ENCODE peak calls at places on chromosomes 1 and 21, in four cellular contexts. One of them, this sample, is unnamed.

GRCh38 chr1:7613106-7613850 is 157.8 kb upstream of the VAMP3 start:
- DNase-seq in HCT116: no peak
- DNase-seq in K562: no peak
- DNase-seq in HepG2: no peak
- DNase-seq in this sample: no peak

GRCh38 chr1:118326960-118327629 is 142.1 kb upstream of the SPAG17 start:
- DNase-seq in K562: no peak
- DNase-seq in HCT116: no peak
- DNase-seq in HepG2: no peak
- DNase-seq in this sample: no peak

GRCh38 chr1:193083365-193084088 is 21.7 kb downstream of the GLRX2 start:
- DNase-seq in K562: no peak
- DNase-seq in HepG2: no peak
- DNase-seq in HCT116: no peak
- DNase-seq in this sample: no peak

GRCh38 chr1:94438692-94439276 is 20.6 kb downstream of the ABCD3 start:
- DNase-seq in HCT116: no peak
- DNase-seq in K562: no peak
- DNase-seq in HepG2: peak
- DNase-seq in this sample: no peak

GRCh38 chr1:223747838-223748335 is 35.5 kb downstream of the CAPN2 start:
- DNase-seq in HCT116: no peak
- DNase-seq in K562: no peak
- DNase-seq in HepG2: no peak
- DNase-seq in this sample: no peak

GRCh38 chr1:3821004-3821933 is 25.0 kb upstream of the LRRC47 start:
- DNase-seq in HCT116: no peak
- DNase-seq in K562: no peak
- DNase-seq in HepG2: no peak
- DNase-seq in this sample: no peak

GRCh38 chr21:16133248-16133647 is 403.5 kb downstream of the USP25 start:
- DNase-seq in HepG2: no peak
- DNase-seq in HCT116: no peak
- DNase-seq in K562: no peak
- DNase-seq in this sample: no peak

GRCh38 chr1:107974090-107974489 is 9.1 kb upstream of the VAV3 start:
- DNase-seq in HepG2: no peak
- DNase-seq in HCT116: no peak
- DNase-seq in K562: no peak
- DNase-seq in this sample: no peak

GRCh38 chr1:2643414-2644077 is 10.7 kb upstream of the MMEL1 start:
- DNase-seq in HepG2: no peak
- DNase-seq in K562: no peak
- DNase-seq in HCT116: no peak
- DNase-seq in this sample: no peak

GRCh38 chr1:235014756-235015155 is 113.9 kb downstream of the TOMM20 start:
- DNase-seq in HCT116: no peak
- DNase-seq in K562: no peak
- DNase-seq in HepG2: no peak
- DNase-seq in this sample: no peak
- TF ChIP-seq TCF7L2 in HCT116: no peak
- TF ChIP-seq TCF7L2 in K562: no peak
- TF ChIP-seq TCF7L2 in HepG2: no peak
- TF ChIP-seq TCF7L2 in this sample: no peak

DNA sequence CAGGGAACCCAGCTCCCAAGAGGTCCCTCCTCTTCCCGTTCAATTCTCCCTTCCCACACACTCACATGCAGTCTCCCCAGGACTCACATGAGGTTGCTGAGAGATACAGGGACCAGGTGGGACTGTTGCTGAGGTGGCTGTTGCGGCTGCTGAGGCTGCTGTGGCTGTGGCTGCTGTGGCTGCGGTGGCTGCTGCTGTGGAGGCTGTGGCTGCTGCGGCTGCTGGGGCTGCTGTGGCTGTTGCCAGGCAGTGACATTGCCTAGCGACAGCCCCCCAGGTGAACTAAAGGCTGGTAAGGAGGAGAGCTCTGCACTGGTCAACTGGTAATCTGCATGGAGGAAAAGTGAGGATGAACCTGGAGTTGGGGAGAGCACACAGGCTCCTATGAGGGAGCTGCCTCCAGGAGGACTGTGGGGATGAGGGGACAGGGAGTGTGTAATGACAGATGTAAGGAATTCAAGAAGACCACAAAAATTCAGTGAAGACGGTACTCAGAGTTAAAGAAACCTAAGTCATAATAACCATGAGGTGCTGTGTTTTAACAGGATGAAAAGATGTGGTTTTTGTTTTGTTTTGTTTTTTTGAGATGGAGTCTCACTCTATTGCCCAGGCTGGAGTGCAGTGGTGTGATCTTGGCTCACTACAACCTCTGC is 31.8 kb downstream of the MEF2D start:
- DNase-seq in K562: no peak
- DNase-seq in HepG2: no peak
- DNase-seq in HCT116: no peak
- DNase-seq in this sample: no peak
- H3K27ac ChIP-seq in K562: no peak
- H3K27ac ChIP-seq in HepG2: no peak
- H3K27ac ChIP-seq in HCT116: no peak
- H3K27ac ChIP-seq in this sample: no peak

DNA sequence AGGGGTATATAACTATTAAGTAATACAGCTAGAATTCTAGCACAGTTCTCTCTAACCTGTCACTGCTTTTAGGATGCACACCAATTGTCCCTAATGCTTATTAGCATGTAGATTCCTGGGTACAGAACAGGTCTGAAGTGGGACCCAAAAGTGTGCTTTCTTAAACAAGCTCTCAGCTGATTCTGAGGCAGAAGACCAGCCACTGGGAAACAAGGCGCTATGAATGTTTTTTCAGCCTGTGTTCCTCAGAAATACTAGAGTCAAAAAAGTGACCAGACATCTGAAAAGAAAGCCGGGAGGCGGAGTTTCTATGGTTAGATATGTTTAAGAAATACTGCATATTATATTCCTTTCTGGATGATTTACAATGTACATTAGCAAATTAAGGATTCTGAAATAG is 1.8 kb downstream of the PEF1 start:
- DNase-seq in HepG2: no peak
- DNase-seq in HCT116: no peak
- DNase-seq in K562: no peak
- DNase-seq in this sample: no peak
- H3K4me3 ChIP-seq in HepG2: no peak
- H3K4me3 ChIP-seq in HCT116: no peak
- H3K4me3 ChIP-seq in K562: no peak
- H3K4me3 ChIP-seq in this sample: no peak

DNA sequence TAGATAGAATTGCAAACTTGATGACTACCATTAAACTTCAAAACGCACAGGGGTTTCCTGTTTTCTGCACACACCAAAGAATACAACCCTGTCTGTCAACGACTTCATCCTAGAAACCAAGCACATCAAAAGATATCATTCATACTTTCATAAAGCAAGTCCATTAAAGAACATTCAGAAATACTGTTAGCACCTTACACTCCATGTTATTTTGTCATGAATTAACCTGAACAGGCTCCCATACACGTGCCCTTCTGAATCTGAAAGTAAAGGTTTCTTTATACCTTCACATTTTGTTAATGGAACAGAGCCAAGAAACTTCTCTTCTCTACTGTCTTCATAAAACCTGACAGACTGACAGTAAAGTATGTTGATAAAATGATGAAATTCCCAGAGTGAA is 46.1 kb downstream of the PUM1 start:
- DNase-seq in K562: no peak
- DNase-seq in HepG2: no peak
- DNase-seq in HCT116: no peak
- DNase-seq in this sample: no peak
- TF ChIP-seq TCF7L2 in K562: no peak
- TF ChIP-seq TCF7L2 in HepG2: no peak
- TF ChIP-seq TCF7L2 in HCT116: no peak
- TF ChIP-seq TCF7L2 in this sample: no peak

GRCh38 chr1:175134500-175134899 is 58.1 kb downstream of the KIAA0040 start:
- DNase-seq in K562: no peak
- DNase-seq in HepG2: no peak
- DNase-seq in HCT116: no peak
- DNase-seq in this sample: no peak

GRCh38 chr1:175131100-175131499 is 61.5 kb downstream of the KIAA0040 start:
- DNase-seq in K562: no peak
- DNase-seq in HCT116: no peak
- DNase-seq in HepG2: no peak
- DNase-seq in this sample: no peak

GRCh38 chr1:175130649-175131045 is 61.9 kb downstream of the KIAA0040 start:
- DNase-seq in HCT116: no peak
- DNase-seq in K562: no peak
- DNase-seq in HepG2: no peak
- DNase-seq in this sample: no peak

GRCh38 chr1:175133693-175134435 is 58.7 kb downstream of the KIAA0040 start:
- DNase-seq in HCT116: no peak
- DNase-seq in K562: no peak
- DNase-seq in HepG2: no peak
- DNase-seq in this sample: no peak

DNA sequence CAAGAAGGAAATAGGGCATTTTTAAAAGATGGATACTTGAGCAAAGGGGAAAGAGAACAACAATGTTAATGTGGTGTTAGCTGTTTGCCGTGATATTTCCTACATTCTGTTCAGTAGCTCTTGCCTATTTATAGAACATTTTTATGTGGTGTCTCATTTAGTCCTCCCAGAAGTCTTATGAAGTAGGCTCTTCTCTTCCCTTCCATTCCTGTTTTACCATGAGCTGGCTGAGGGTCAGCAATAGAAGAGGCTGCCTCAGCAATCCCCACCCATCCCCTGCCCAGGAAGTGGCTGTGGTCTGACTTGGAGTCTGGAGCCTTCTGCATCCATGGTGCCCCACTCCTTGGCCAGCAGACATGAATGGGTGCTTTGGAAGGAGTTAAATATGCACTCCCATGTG is 60.1 kb downstream of the KIAA0040 start:
- DNase-seq in HepG2: no peak
- DNase-seq in HCT116: no peak
- DNase-seq in K562: no peak
- DNase-seq in this sample: no peak
- H3K27ac ChIP-seq in HepG2: no peak
- H3K27ac ChIP-seq in HCT116: no peak
- H3K27ac ChIP-seq in K562: no peak
- H3K27ac ChIP-seq in this sample: no peak

GRCh38 chr1:239718997-239719628 is 332.7 kb downstream of the CHRM3 start:
- DNase-seq in HepG2: no peak
- DNase-seq in HCT116: no peak
- DNase-seq in K562: no peak
- DNase-seq in this sample: no peak
- H3K4me3 ChIP-seq in HepG2: no peak
- H3K4me3 ChIP-seq in HCT116: no peak
- H3K4me3 ChIP-seq in K562: no peak
- H3K4me3 ChIP-seq in this sample: no peak

GRCh38 chr1:212651977-212652376 is 43.4 kb downstream of the ATF3 start:
- DNase-seq in HepG2: no peak
- DNase-seq in K562: no peak
- DNase-seq in HCT116: no peak
- DNase-seq in this sample: no peak

GRCh38 chr1:212651521-212651920 is 43.0 kb downstream of the ATF3 start:
- DNase-seq in HepG2: no peak
- DNase-seq in HCT116: no peak
- DNase-seq in K562: no peak
- DNase-seq in this sample: no peak

GRCh38 chr1:212648431-212648830 is 39.9 kb downstream of the ATF3 start:
- DNase-seq in K562: no peak
- DNase-seq in HepG2: no peak
- DNase-seq in HCT116: no peak
- DNase-seq in this sample: no peak

GRCh38 chr1:212649020-212649419 is 40.5 kb downstream of the ATF3 start:
- DNase-seq in HCT116: no peak
- DNase-seq in HepG2: no peak
- DNase-seq in K562: no peak
- DNase-seq in this sample: no peak

DNA sequence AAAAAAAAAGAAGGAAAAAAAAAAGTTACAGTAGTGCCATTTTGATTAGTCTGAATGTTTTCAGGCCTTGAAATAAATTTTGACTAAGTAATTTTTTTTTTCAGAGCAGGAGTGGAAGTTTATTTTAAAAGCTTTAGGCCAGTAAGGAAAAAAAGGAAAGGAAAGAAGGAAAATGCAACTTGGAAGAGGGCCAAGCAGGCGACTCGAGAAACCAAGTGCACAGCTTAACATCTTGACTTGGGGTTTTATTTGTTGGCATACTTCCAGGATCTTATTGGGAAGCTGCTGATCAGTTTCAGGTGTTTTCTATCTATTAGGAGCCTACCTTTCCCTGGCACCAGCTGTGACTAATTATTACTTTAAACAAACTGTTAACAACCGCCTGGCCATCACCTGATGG is 41.7 kb downstream of the ATF3 start:
- DNase-seq in HCT116: no peak
- DNase-seq in HepG2: no peak
- DNase-seq in K562: no peak
- DNase-seq in this sample: no peak
- TF ChIP-seq TCF7L2 in HCT116: no peak
- TF ChIP-seq TCF7L2 in HepG2: no peak
- TF ChIP-seq TCF7L2 in K562: no peak
- TF ChIP-seq TCF7L2 in this sample: no peak

DNA sequence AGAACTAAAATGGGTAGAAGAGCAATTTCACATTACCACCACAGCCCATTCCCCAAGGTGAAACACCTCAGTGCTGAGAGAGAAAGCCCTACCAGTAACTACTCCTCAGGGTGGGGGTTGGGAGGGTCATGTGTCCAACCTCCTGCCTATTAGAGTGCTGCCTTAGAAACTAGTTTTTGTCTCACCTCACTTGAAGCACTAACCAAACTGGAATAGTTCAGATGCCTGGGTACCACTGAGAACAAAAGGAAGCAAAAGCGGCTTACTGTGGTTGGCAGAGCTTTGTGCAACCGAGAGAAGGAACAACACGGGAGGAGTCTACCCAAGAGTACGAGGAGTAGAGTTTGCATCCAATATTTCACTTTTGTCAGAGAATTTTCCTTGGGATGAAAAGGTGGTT is 1207.5 kb upstream of the ADGRL2 start:
- DNase-seq in HCT116: no peak
- DNase-seq in K562: no peak
- DNase-seq in HepG2: no peak
- DNase-seq in this sample: no peak
- H3K27ac ChIP-seq in HCT116: no peak
- H3K27ac ChIP-seq in K562: no peak
- H3K27ac ChIP-seq in HepG2: no peak
- H3K27ac ChIP-seq in this sample: no peak

This sample was measured in Panc1.